ENCODE peak calls at places on chromosomes 7 and 10, in nine cellular contexts. One of them, this sample, is unnamed.

GRCh38 chr10:16717617-16718395 is 99.4 kb downstream of the RSU1 start:
- DNase-seq in left ventricle myocardium inferior: no peak
- DNase-seq in colonic mucosa: no peak
- DNase-seq in heart left ventricle: no peak
- DNase-seq in RWPE2: no peak
- DNase-seq in Peyer's patch: no peak
- DNase-seq in fibroblast of pulmonary artery: peak
- DNase-seq in right cardiac atrium: no peak
- DNase-seq in adipocyte: peak
- DNase-seq in this sample: no peak

GRCh38 chr7:132453825-132454224 is 122.4 kb downstream of the PLXNA4 start:
- DNase-seq in left ventricle myocardium inferior: no peak
- DNase-seq in adipocyte: no peak
- DNase-seq in colonic mucosa: no peak
- DNase-seq in heart left ventricle: no peak
- DNase-seq in fibroblast of pulmonary artery: no peak
- DNase-seq in RWPE2: no peak
- DNase-seq in right cardiac atrium: no peak
- DNase-seq in Peyer's patch: no peak
- DNase-seq in this sample: no peak

GRCh38 chr10:71396084-71396713 is 521 bp upstream of the CDH23 start:
- DNase-seq in Peyer's patch: peak
- DNase-seq in RWPE2: no peak
- DNase-seq in right cardiac atrium: peak
- DNase-seq in left ventricle myocardium inferior: peak
- DNase-seq in colonic mucosa: no peak
- DNase-seq in heart left ventricle: peak
- DNase-seq in adipocyte: peak
- DNase-seq in fibroblast of pulmonary artery: peak
- DNase-seq in this sample: no peak

GRCh38 chr10:67327626-67328535 is 368.1 kb downstream of the CTNNA3 start:
- DNase-seq in fibroblast of pulmonary artery: no peak
- DNase-seq in heart left ventricle: peak
- DNase-seq in right cardiac atrium: no peak
- DNase-seq in colonic mucosa: no peak
- DNase-seq in Peyer's patch: no peak
- DNase-seq in RWPE2: no peak
- DNase-seq in adipocyte: no peak
- DNase-seq in left ventricle myocardium inferior: no peak
- DNase-seq in this sample: no peak

GRCh38 chr10:48470115-48470892 is 134.6 kb downstream of the ARHGAP22 start:
- DNase-seq in adipocyte: no peak
- DNase-seq in left ventricle myocardium inferior: no peak
- DNase-seq in colonic mucosa: peak
- DNase-seq in fibroblast of pulmonary artery: peak
- DNase-seq in RWPE2: no peak
- DNase-seq in right cardiac atrium: no peak
- DNase-seq in heart left ventricle: peak
- DNase-seq in Peyer's patch: peak
- DNase-seq in this sample: peak

GRCh38 chr10:124130198-124130597 is 36.8 kb upstream of the CHST15 start:
- DNase-seq in adipocyte: no peak
- DNase-seq in fibroblast of pulmonary artery: no peak
- DNase-seq in Peyer's patch: no peak
- DNase-seq in colonic mucosa: no peak
- DNase-seq in heart left ventricle: no peak
- DNase-seq in left ventricle myocardium inferior: no peak
- DNase-seq in right cardiac atrium: no peak
- DNase-seq in RWPE2: no peak
- DNase-seq in this sample: no peak

GRCh38 chr7:84232653-84233052 is 38.1 kb upstream of the SEMA3A start:
- DNase-seq in adipocyte: peak
- DNase-seq in right cardiac atrium: no peak
- DNase-seq in Peyer's patch: no peak
- DNase-seq in RWPE2: no peak
- DNase-seq in fibroblast of pulmonary artery: peak
- DNase-seq in colonic mucosa: no peak
- DNase-seq in heart left ventricle: no peak
- DNase-seq in left ventricle myocardium inferior: no peak
- DNase-seq in this sample: no peak

GRCh38 chr10:5512881-5513698 is 11.7 kb upstream of the CALML3 start:
- DNase-seq in adipocyte: no peak
- DNase-seq in colonic mucosa: no peak
- DNase-seq in RWPE2: no peak
- DNase-seq in heart left ventricle: no peak
- DNase-seq in right cardiac atrium: no peak
- DNase-seq in Peyer's patch: peak
- DNase-seq in left ventricle myocardium inferior: no peak
- DNase-seq in fibroblast of pulmonary artery: no peak
- DNase-seq in this sample: no peak

GRCh38 chr10:34584164-34584563 is 230.9 kb downstream of the PARD3 start:
- DNase-seq in Peyer's patch: no peak
- DNase-seq in colonic mucosa: no peak
- DNase-seq in heart left ventricle: no peak
- DNase-seq in right cardiac atrium: no peak
- DNase-seq in left ventricle myocardium inferior: no peak
- DNase-seq in adipocyte: peak
- DNase-seq in fibroblast of pulmonary artery: peak
- DNase-seq in RWPE2: no peak
- DNase-seq in this sample: no peak

GRCh38 chr10:119542990-119543813 is 683 bp upstream of the RGS10 start:
- DNase-seq in Peyer's patch: peak
- DNase-seq in heart left ventricle: peak
- DNase-seq in adipocyte: peak
- DNase-seq in left ventricle myocardium inferior: peak
- DNase-seq in fibroblast of pulmonary artery: peak
- DNase-seq in right cardiac atrium: peak
- DNase-seq in colonic mucosa: peak
- DNase-seq in RWPE2: peak
- DNase-seq in this sample: no peak

GRCh38 chr7:92586403-92586802 is 3.8 kb downstream of the FAM133B start:
- DNase-seq in fibroblast of pulmonary artery: peak
- DNase-seq in left ventricle myocardium inferior: no peak
- DNase-seq in RWPE2: no peak
- DNase-seq in adipocyte: peak
- DNase-seq in colonic mucosa: no peak
- DNase-seq in Peyer's patch: no peak
- DNase-seq in heart left ventricle: no peak
- DNase-seq in right cardiac atrium: no peak
- DNase-seq in this sample: no peak
- H3K4me3 ChIP-seq in fibroblast of pulmonary artery: no peak
- H3K4me3 ChIP-seq in left ventricle myocardium inferior: peak
- H3K4me3 ChIP-seq in RWPE2: no peak
- H3K4me3 ChIP-seq in adipocyte: peak
- H3K4me3 ChIP-seq in colonic mucosa: no peak
- H3K4me3 ChIP-seq in Peyer's patch: no peak
- H3K4me3 ChIP-seq in heart left ventricle: no peak
- H3K4me3 ChIP-seq in right cardiac atrium: no peak
- H3K4me3 ChIP-seq in this sample: no peak

GRCh38 chr10:44627591-44628354 is 242.9 kb upstream of the CXCL12 start:
- DNase-seq in RWPE2: no peak
- DNase-seq in adipocyte: peak
- DNase-seq in colonic mucosa: no peak
- DNase-seq in heart left ventricle: no peak
- DNase-seq in left ventricle myocardium inferior: no peak
- DNase-seq in fibroblast of pulmonary artery: peak
- DNase-seq in right cardiac atrium: no peak
- DNase-seq in Peyer's patch: no peak
- DNase-seq in this sample: no peak

GRCh38 chr10:44628921-44629320 is 244.0 kb upstream of the CXCL12 start:
- DNase-seq in Peyer's patch: no peak
- DNase-seq in fibroblast of pulmonary artery: peak
- DNase-seq in right cardiac atrium: no peak
- DNase-seq in RWPE2: no peak
- DNase-seq in left ventricle myocardium inferior: no peak
- DNase-seq in colonic mucosa: no peak
- DNase-seq in heart left ventricle: no peak
- DNase-seq in adipocyte: peak
- DNase-seq in this sample: no peak
- H3K4me3 ChIP-seq in Peyer's patch: no peak
- H3K4me3 ChIP-seq in fibroblast of pulmonary artery: no peak
- H3K4me3 ChIP-seq in right cardiac atrium: no peak
- H3K4me3 ChIP-seq in RWPE2: no peak
- H3K4me3 ChIP-seq in left ventricle myocardium inferior: no peak
- H3K4me3 ChIP-seq in colonic mucosa: no peak
- H3K4me3 ChIP-seq in heart left ventricle: no peak
- H3K4me3 ChIP-seq in adipocyte: peak
- H3K4me3 ChIP-seq in this sample: no peak

GRCh38 chr7:30162622-30163124 is 27.9 kb downstream of the MTURN start:
- DNase-seq in adipocyte: peak
- DNase-seq in RWPE2: no peak
- DNase-seq in heart left ventricle: no peak
- DNase-seq in right cardiac atrium: no peak
- DNase-seq in colonic mucosa: no peak
- DNase-seq in fibroblast of pulmonary artery: peak
- DNase-seq in Peyer's patch: no peak
- DNase-seq in left ventricle myocardium inferior: no peak
- DNase-seq in this sample: no peak

GRCh38 chr7:30165590-30165989 is 30.8 kb downstream of the MTURN start:
- DNase-seq in adipocyte: no peak
- DNase-seq in right cardiac atrium: no peak
- DNase-seq in RWPE2: no peak
- DNase-seq in fibroblast of pulmonary artery: no peak
- DNase-seq in heart left ventricle: no peak
- DNase-seq in Peyer's patch: no peak
- DNase-seq in colonic mucosa: no peak
- DNase-seq in left ventricle myocardium inferior: no peak
- DNase-seq in this sample: no peak

GRCh38 chr7:30162133-30162532 is 27.3 kb downstream of the MTURN start:
- DNase-seq in RWPE2: no peak
- DNase-seq in left ventricle myocardium inferior: no peak
- DNase-seq in colonic mucosa: no peak
- DNase-seq in right cardiac atrium: no peak
- DNase-seq in Peyer's patch: no peak
- DNase-seq in adipocyte: no peak
- DNase-seq in heart left ventricle: no peak
- DNase-seq in fibroblast of pulmonary artery: no peak
- DNase-seq in this sample: no peak

GRCh38 chr7:30164567-30164966 is 29.8 kb downstream of the MTURN start:
- DNase-seq in Peyer's patch: no peak
- DNase-seq in RWPE2: no peak
- DNase-seq in adipocyte: peak
- DNase-seq in left ventricle myocardium inferior: no peak
- DNase-seq in colonic mucosa: no peak
- DNase-seq in fibroblast of pulmonary artery: peak
- DNase-seq in heart left ventricle: no peak
- DNase-seq in right cardiac atrium: no peak
- DNase-seq in this sample: no peak

GRCh38 chr7:30163231-30163894 is 28.6 kb downstream of the MTURN start:
- DNase-seq in RWPE2: peak
- DNase-seq in left ventricle myocardium inferior: no peak
- DNase-seq in right cardiac atrium: peak
- DNase-seq in heart left ventricle: peak
- DNase-seq in colonic mucosa: no peak
- DNase-seq in Peyer's patch: no peak
- DNase-seq in fibroblast of pulmonary artery: no peak
- DNase-seq in adipocyte: peak
- DNase-seq in this sample: no peak
- H3K4me3 ChIP-seq in RWPE2: no peak
- H3K4me3 ChIP-seq in left ventricle myocardium inferior: no peak
- H3K4me3 ChIP-seq in right cardiac atrium: no peak
- H3K4me3 ChIP-seq in heart left ventricle: peak
- H3K4me3 ChIP-seq in colonic mucosa: no peak
- H3K4me3 ChIP-seq in Peyer's patch: no peak
- H3K4me3 ChIP-seq in fibroblast of pulmonary artery: no peak
- H3K4me3 ChIP-seq in adipocyte: no peak
- H3K4me3 ChIP-seq in this sample: no peak

GRCh38 chr10:14010083-14010551 is 320.6 kb downstream of the FRMD4A start:
- DNase-seq in fibroblast of pulmonary artery: peak
- DNase-seq in adipocyte: peak
- DNase-seq in Peyer's patch: no peak
- DNase-seq in RWPE2: no peak
- DNase-seq in left ventricle myocardium inferior: no peak
- DNase-seq in heart left ventricle: peak
- DNase-seq in colonic mucosa: no peak
- DNase-seq in right cardiac atrium: no peak
- DNase-seq in this sample: no peak
- H3K4me3 ChIP-seq in fibroblast of pulmonary artery: peak
- H3K4me3 ChIP-seq in adipocyte: peak
- H3K4me3 ChIP-seq in Peyer's patch: no peak
- H3K4me3 ChIP-seq in RWPE2: no peak
- H3K4me3 ChIP-seq in left ventricle myocardium inferior: peak
- H3K4me3 ChIP-seq in heart left ventricle: peak
- H3K4me3 ChIP-seq in colonic mucosa: no peak
- H3K4me3 ChIP-seq in right cardiac atrium: peak
- H3K4me3 ChIP-seq in this sample: peak

DNA sequence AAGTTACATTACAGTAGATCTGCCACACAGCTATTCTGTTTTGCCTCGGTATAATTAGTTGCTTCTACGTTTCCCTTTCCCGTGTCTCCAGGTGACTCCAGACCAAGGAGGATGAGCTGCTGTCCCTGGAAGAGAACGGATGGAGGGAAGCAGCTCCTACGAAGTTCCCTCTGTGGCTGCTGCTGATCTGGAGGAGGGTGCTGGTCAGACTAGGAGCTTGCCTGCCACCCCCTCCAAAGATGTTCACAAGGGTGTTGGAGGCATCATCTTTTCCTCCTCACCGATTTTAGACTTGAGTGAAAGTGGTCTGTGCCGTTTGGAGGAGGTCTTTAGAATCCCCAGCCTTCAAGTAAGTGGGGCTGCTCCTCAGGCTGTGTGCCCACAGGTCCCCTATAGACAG is 1.4 kb downstream of the LRRC27 start:
- DNase-seq in colonic mucosa: no peak
- DNase-seq in RWPE2: no peak
- DNase-seq in heart left ventricle: no peak
- DNase-seq in right cardiac atrium: no peak
- DNase-seq in fibroblast of pulmonary artery: no peak
- DNase-seq in left ventricle myocardium inferior: no peak
- DNase-seq in Peyer's patch: no peak
- DNase-seq in adipocyte: no peak
- DNase-seq in this sample: no peak
- H3K4me3 ChIP-seq in colonic mucosa: no peak
- H3K4me3 ChIP-seq in RWPE2: no peak
- H3K4me3 ChIP-seq in heart left ventricle: no peak
- H3K4me3 ChIP-seq in right cardiac atrium: no peak
- H3K4me3 ChIP-seq in fibroblast of pulmonary artery: no peak
- H3K4me3 ChIP-seq in left ventricle myocardium inferior: no peak
- H3K4me3 ChIP-seq in Peyer's patch: no peak
- H3K4me3 ChIP-seq in adipocyte: no peak
- H3K4me3 ChIP-seq in this sample: no peak